ENCODE peak calls at places on chromosome 5, in four cellular contexts. One of them, this sample, is unnamed.

GRCh38 chr5:107157811-107158210 is 512.9 kb downstream of the EFNA5 start:
- DNase-seq in left lung: peak
- DNase-seq in body of pancreas: no peak
- DNase-seq in CD8-positive, alpha-beta T cell: no peak
- DNase-seq in this sample: no peak

GRCh38 chr5:93070938-93071337 is 510.1 kb downstream of the NR2F1-AS1 start:
- DNase-seq in body of pancreas: no peak
- DNase-seq in left lung: no peak
- DNase-seq in CD8-positive, alpha-beta T cell: no peak
- DNase-seq in this sample: no peak

GRCh38 chr5:137629646-137630045 is 106.2 kb downstream of the KLHL3 start:
- DNase-seq in CD8-positive, alpha-beta T cell: no peak
- DNase-seq in left lung: no peak
- DNase-seq in body of pancreas: peak
- DNase-seq in this sample: peak

GRCh38 chr5:73654171-73654811 is 28.3 kb downstream of the ARHGEF28 start:
- DNase-seq in CD8-positive, alpha-beta T cell: no peak
- DNase-seq in left lung: no peak
- DNase-seq in body of pancreas: no peak
- DNase-seq in this sample: no peak

GRCh38 chr5:14272548-14273205 is 129.5 kb downstream of the TRIO start:
- DNase-seq in body of pancreas: no peak
- DNase-seq in CD8-positive, alpha-beta T cell: no peak
- DNase-seq in left lung: no peak
- DNase-seq in this sample: no peak

GRCh38 chr5:2818936-2819335 is 67.5 kb upstream of the IRX2 start:
- DNase-seq in body of pancreas: no peak
- DNase-seq in CD8-positive, alpha-beta T cell: no peak
- DNase-seq in left lung: no peak
- DNase-seq in this sample: no peak

GRCh38 chr5:62460578-62460983 is 48.0 kb downstream of the IPO11 start:
- DNase-seq in CD8-positive, alpha-beta T cell: no peak
- DNase-seq in body of pancreas: no peak
- DNase-seq in left lung: no peak
- DNase-seq in this sample: peak

GRCh38 chr5:35188041-35188457 is 42.2 kb downstream of the PRLR start:
- DNase-seq in left lung: no peak
- DNase-seq in CD8-positive, alpha-beta T cell: no peak
- DNase-seq in body of pancreas: peak
- DNase-seq in this sample: no peak

GRCh38 chr5:79689541-79690466 is at the start of gene CMYA5:
- DNase-seq in CD8-positive, alpha-beta T cell: no peak
- DNase-seq in body of pancreas: peak
- DNase-seq in left lung: peak
- DNase-seq in this sample: no peak

GRCh38 chr5:74632947-74633356 is 7.6 kb downstream of the ENC1 start:
- DNase-seq in CD8-positive, alpha-beta T cell: no peak
- DNase-seq in body of pancreas: no peak
- DNase-seq in left lung: no peak
- DNase-seq in this sample: no peak

GRCh38 chr5:136064510-136064909 is 35.7 kb downstream of the TGFBI start:
- DNase-seq in left lung: no peak
- DNase-seq in CD8-positive, alpha-beta T cell: no peak
- DNase-seq in body of pancreas: no peak
- DNase-seq in this sample: no peak

GRCh38 chr5:75042511-75042910 is 9.8 kb downstream of the GCNT4 start:
- DNase-seq in body of pancreas: no peak
- DNase-seq in CD8-positive, alpha-beta T cell: no peak
- DNase-seq in left lung: no peak
- DNase-seq in this sample: no peak

GRCh38 chr5:106269252-106269843 is 1401.4 kb downstream of the EFNA5 start:
- DNase-seq in CD8-positive, alpha-beta T cell: no peak
- DNase-seq in body of pancreas: no peak
- DNase-seq in left lung: no peak
- DNase-seq in this sample: no peak

GRCh38 chr5:131303537-131303936 is 39.7 kb downstream of the CDC42SE2 start:
- DNase-seq in body of pancreas: no peak
- DNase-seq in left lung: no peak
- DNase-seq in CD8-positive, alpha-beta T cell: no peak
- DNase-seq in this sample: no peak

GRCh38 chr5:135577421-135577820 is 1.4 kb downstream of the CXCL14 start:
- DNase-seq in body of pancreas: no peak
- DNase-seq in CD8-positive, alpha-beta T cell: no peak
- DNase-seq in left lung: no peak
- DNase-seq in this sample: no peak

GRCh38 chr5:1889321-1890065 is 6.8 kb upstream of the IRX4 start:
- DNase-seq in left lung: peak
- DNase-seq in body of pancreas: no peak
- DNase-seq in CD8-positive, alpha-beta T cell: no peak
- DNase-seq in this sample: no peak

GRCh38 chr5:134139377-134139851 is 24.9 kb downstream of the TCF7 start:
- DNase-seq in CD8-positive, alpha-beta T cell: no peak
- DNase-seq in body of pancreas: peak
- DNase-seq in left lung: no peak
- DNase-seq in this sample: no peak

GRCh38 chr5:543351-543750 is 19.1 kb upstream of the SLC9A3 start:
- DNase-seq in CD8-positive, alpha-beta T cell: no peak
- DNase-seq in left lung: peak
- DNase-seq in body of pancreas: no peak
- DNase-seq in this sample: no peak

GRCh38 chr5:35436441-35437057 is 181.1 kb upstream of the SPEF2 start:
- DNase-seq in body of pancreas: peak
- DNase-seq in left lung: no peak
- DNase-seq in CD8-positive, alpha-beta T cell: no peak
- DNase-seq in this sample: no peak

GRCh38 chr5:95241635-95242034 is 43.3 kb downstream of the MCTP1 start:
- DNase-seq in CD8-positive, alpha-beta T cell: no peak
- DNase-seq in body of pancreas: no peak
- DNase-seq in left lung: no peak
- DNase-seq in this sample: peak

GRCh38 chr5:103808464-103809106 is 246.0 kb upstream of the NUDT12 start:
- DNase-seq in body of pancreas: peak
- DNase-seq in left lung: no peak
- DNase-seq in CD8-positive, alpha-beta T cell: no peak
- DNase-seq in this sample: no peak

GRCh38 chr5:113749334-113749733 is 235.8 kb downstream of the YTHDC2 start:
- DNase-seq in CD8-positive, alpha-beta T cell: no peak
- DNase-seq in body of pancreas: no peak
- DNase-seq in left lung: no peak
- DNase-seq in this sample: no peak

GRCh38 chr5:180696116-180696515 is 43.7 kb downstream of the OR2Y1 start:
- DNase-seq in CD8-positive, alpha-beta T cell: no peak
- DNase-seq in body of pancreas: no peak
- DNase-seq in left lung: no peak
- DNase-seq in this sample: no peak

GRCh38 chr5:138339086-138339456 is 1.0 kb downstream of the FAM53C start:
- DNase-seq in left lung: no peak
- DNase-seq in body of pancreas: peak
- DNase-seq in CD8-positive, alpha-beta T cell: no peak
- DNase-seq in this sample: no peak

GRCh38 chr5:40623480-40624420 is 56.0 kb upstream of the PTGER4 start:
- DNase-seq in body of pancreas: no peak
- DNase-seq in CD8-positive, alpha-beta T cell: no peak
- DNase-seq in left lung: no peak
- DNase-seq in this sample: no peak

GRCh38 chr5:113242481-113243348 is 192.1 kb downstream of the TSSK1B start:
- DNase-seq in CD8-positive, alpha-beta T cell: no peak
- DNase-seq in left lung: no peak
- DNase-seq in body of pancreas: no peak
- DNase-seq in this sample: no peak

GRCh38 chr5:140000332-140000731 is 42.8 kb downstream of the NRG2 start:
- DNase-seq in left lung: no peak
- DNase-seq in CD8-positive, alpha-beta T cell: no peak
- DNase-seq in body of pancreas: peak
- DNase-seq in this sample: no peak

GRCh38 chr5:87541668-87542067 is 128.9 kb upstream of the CCNH start:
- DNase-seq in body of pancreas: no peak
- DNase-seq in CD8-positive, alpha-beta T cell: no peak
- DNase-seq in left lung: no peak
- DNase-seq in this sample: no peak

GRCh38 chr5:52657231-52657645 is 130.5 kb upstream of the ITGA1 start:
- DNase-seq in CD8-positive, alpha-beta T cell: no peak
- DNase-seq in body of pancreas: no peak
- DNase-seq in left lung: no peak
- DNase-seq in this sample: peak

GRCh38 chr5:69189162-69190086 is at the start of gene CENPH:
- DNase-seq in CD8-positive, alpha-beta T cell: peak
- DNase-seq in left lung: peak
- DNase-seq in body of pancreas: peak
- DNase-seq in this sample: peak

GRCh38 chr5:40615586-40616193 is 64.0 kb upstream of the PTGER4 start:
- DNase-seq in body of pancreas: no peak
- DNase-seq in CD8-positive, alpha-beta T cell: no peak
- DNase-seq in left lung: no peak
- DNase-seq in this sample: no peak

GRCh38 chr5:56415356-56415765 is 182.2 kb upstream of the ANKRD55 start:
- DNase-seq in CD8-positive, alpha-beta T cell: no peak
- DNase-seq in left lung: no peak
- DNase-seq in body of pancreas: no peak
- DNase-seq in this sample: peak

GRCh38 chr5:113082547-113082905 is 105.9 kb downstream of the DCP2 start:
- DNase-seq in CD8-positive, alpha-beta T cell: no peak
- DNase-seq in left lung: no peak
- DNase-seq in body of pancreas: no peak
- DNase-seq in this sample: no peak

GRCh38 chr5:103218164-103218563 is 40.4 kb upstream of the MACIR start:
- DNase-seq in left lung: no peak
- DNase-seq in body of pancreas: no peak
- DNase-seq in CD8-positive, alpha-beta T cell: no peak
- DNase-seq in this sample: no peak

GRCh38 chr5:63217422-63217821 is 638.8 kb downstream of the LRRC70 start:
- DNase-seq in body of pancreas: no peak
- DNase-seq in left lung: no peak
- DNase-seq in CD8-positive, alpha-beta T cell: no peak
- DNase-seq in this sample: no peak

GRCh38 chr5:31231171-31231570 is 37.7 kb downstream of the CDH6 start:
- DNase-seq in left lung: no peak
- DNase-seq in body of pancreas: no peak
- DNase-seq in CD8-positive, alpha-beta T cell: no peak
- DNase-seq in this sample: no peak

GRCh38 chr5:6583049-6583880 is 49.6 kb downstream of the NSUN2 start:
- DNase-seq in CD8-positive, alpha-beta T cell: no peak
- DNase-seq in left lung: peak
- DNase-seq in body of pancreas: no peak
- DNase-seq in this sample: no peak
- H3K4me3 ChIP-seq in CD8-positive, alpha-beta T cell: no peak
- H3K4me3 ChIP-seq in left lung: peak
- H3K4me3 ChIP-seq in body of pancreas: no peak
- H3K4me3 ChIP-seq in this sample: no peak

GRCh38 chr5:88885043-88885442 is 2.1 kb upstream of the MEF2C start:
- DNase-seq in left lung: no peak
- DNase-seq in CD8-positive, alpha-beta T cell: no peak
- DNase-seq in body of pancreas: no peak
- DNase-seq in this sample: no peak

GRCh38 chr5:88882321-88883038 is 504 bp downstream of the MEF2C start:
- DNase-seq in left lung: no peak
- DNase-seq in CD8-positive, alpha-beta T cell: no peak
- DNase-seq in body of pancreas: no peak
- DNase-seq in this sample: no peak

GRCh38 chr5:88884435-88884877 is 1.5 kb upstream of the MEF2C start:
- DNase-seq in body of pancreas: no peak
- DNase-seq in CD8-positive, alpha-beta T cell: no peak
- DNase-seq in left lung: no peak
- DNase-seq in this sample: no peak

GRCh38 chr5:88883059-88883565 is at the start of gene MEF2C:
- DNase-seq in CD8-positive, alpha-beta T cell: no peak
- DNase-seq in left lung: peak
- DNase-seq in body of pancreas: peak
- DNase-seq in this sample: peak

DNA sequence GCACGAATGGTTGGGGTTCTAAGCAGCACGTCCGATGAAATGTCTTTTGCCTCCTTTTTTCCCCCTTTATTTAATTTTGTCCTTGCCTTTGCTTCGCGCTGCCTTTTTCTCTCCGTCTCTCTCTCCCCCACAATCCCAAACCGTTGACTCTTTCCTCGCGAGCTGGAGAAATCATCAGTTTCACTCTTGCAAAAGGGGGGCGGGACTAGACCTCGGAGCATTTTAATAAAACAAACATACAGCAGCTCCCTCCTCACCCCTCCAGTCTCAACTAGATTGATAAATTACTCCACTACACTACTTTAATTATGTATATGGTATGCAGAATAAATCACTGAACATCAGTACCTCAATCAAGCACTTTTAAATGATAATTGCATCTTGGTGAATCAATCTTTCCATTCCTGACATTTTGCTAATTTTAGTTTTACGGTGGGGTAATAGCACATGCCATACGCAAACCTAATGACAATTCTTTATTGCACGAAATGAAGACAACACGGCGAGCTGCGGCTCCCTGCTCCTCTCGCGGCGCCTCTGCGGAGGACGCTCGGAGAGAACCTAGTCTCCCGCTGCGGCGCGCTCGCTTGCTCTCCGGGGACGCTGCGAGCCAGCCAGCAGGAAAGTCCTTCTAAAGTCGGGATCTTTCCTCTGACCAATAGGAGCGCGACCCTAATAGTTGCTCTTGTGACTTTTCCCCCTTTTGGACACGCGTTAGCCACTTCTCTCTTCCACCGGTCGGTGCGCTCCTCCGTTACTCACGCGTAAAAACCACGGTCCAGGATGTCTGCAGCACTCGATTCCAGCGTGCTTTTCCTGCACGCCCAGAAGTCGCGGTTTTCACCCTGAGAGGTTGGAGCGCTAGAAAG is 816 bp upstream of the MEF2C start:
- DNase-seq in left lung: peak
- DNase-seq in body of pancreas: peak
- DNase-seq in CD8-positive, alpha-beta T cell: no peak
- DNase-seq in this sample: no peak
- TF ChIP-seq CTCF in left lung: no peak
- TF ChIP-seq CTCF in body of pancreas: no peak
- TF ChIP-seq CTCF in CD8-positive, alpha-beta T cell: no peak
- TF ChIP-seq CTCF in this sample: no peak

GRCh38 chr5:172187118-172188032 is 649 bp downstream of the STK10 start:
- DNase-seq in CD8-positive, alpha-beta T cell: peak
- DNase-seq in left lung: peak
- DNase-seq in body of pancreas: peak
- DNase-seq in this sample: no peak

GRCh38 chr5:172183881-172184280 is 4.1 kb downstream of the STK10 start:
- DNase-seq in left lung: no peak
- DNase-seq in CD8-positive, alpha-beta T cell: no peak
- DNase-seq in body of pancreas: no peak
- DNase-seq in this sample: no peak

GRCh38 chr5:172185096-172185461 is 2.9 kb downstream of the STK10 start:
- DNase-seq in body of pancreas: no peak
- DNase-seq in CD8-positive, alpha-beta T cell: no peak
- DNase-seq in left lung: no peak
- DNase-seq in this sample: no peak

GRCh38 chr5:172188033-172188892 is at the start of gene STK10:
- DNase-seq in body of pancreas: peak
- DNase-seq in CD8-positive, alpha-beta T cell: peak
- DNase-seq in left lung: peak
- DNase-seq in this sample: no peak

GRCh38 chr5:172186114-172186695 is 1.8 kb downstream of the STK10 start:
- DNase-seq in left lung: no peak
- DNase-seq in body of pancreas: no peak
- DNase-seq in CD8-positive, alpha-beta T cell: no peak
- DNase-seq in this sample: no peak
- H3K4me3 ChIP-seq in left lung: peak
- H3K4me3 ChIP-seq in body of pancreas: no peak
- H3K4me3 ChIP-seq in CD8-positive, alpha-beta T cell: peak
- H3K4me3 ChIP-seq in this sample: peak

GRCh38 chr5:110727025-110727314 is 499 bp upstream of the TMEM232 start:
- DNase-seq in body of pancreas: no peak
- DNase-seq in left lung: no peak
- DNase-seq in CD8-positive, alpha-beta T cell: no peak
- DNase-seq in this sample: no peak
- TF ChIP-seq CTCF in body of pancreas: no peak
- TF ChIP-seq CTCF in left lung: no peak
- TF ChIP-seq CTCF in CD8-positive, alpha-beta T cell: no peak
- TF ChIP-seq CTCF in this sample: no peak